ENCODE peak calls at places on chromosomes 1 and 21, in eight cellular contexts. W, J, C, T, P, R, A and B are unnamed samples.

GRCh38 chr1:51301152-51301843 is 29.1 kb downstream of the TTC39A start:
- DNase-seq in W (no peak), J (no peak), C (no peak), T (no peak), P (no peak), R (no peak), A (peak; percentile 64), B (no peak)

GRCh38 chr1:219745070-219745469 is 132.2 kb upstream of the ZC3H11B start:
- DNase-seq in W (no peak), J (no peak), C (no peak), T (no peak), P (no peak), R (no peak), A (no peak), B (peak; percentile 20)

GRCh38 chr21:46219591-46220239 is 8.9 kb downstream of the LSS start:
- DNase-seq in W (no peak), J (no peak), C (peak; percentile 31), T (no peak), P (peak; percentile 10), R (no peak), A (no peak), B (peak; percentile 12)

GRCh38 chr1:211196880-211197279 is 62.3 kb upstream of the RCOR3 start:
- DNase-seq in W (no peak), J (no peak), C (no peak), T (no peak), P (no peak), R (no peak), A (no peak), B (no peak)

GRCh38 chr1:76802094-76802493 is 65.2 kb upstream of the ST6GALNAC5 start:
- DNase-seq in W (no peak), J (no peak), C (no peak), T (no peak), P (no peak), R (no peak), A (no peak), B (no peak)

GRCh38 chr1:193156826-193157142 is 29.6 kb downstream of the B3GALT2 start:
- DNase-seq in W (no peak), J (no peak), C (no peak), T (no peak), P (no peak), R (no peak), A (no peak), B (no peak)

GRCh38 chr1:1988061-1988945 is 15.3 kb downstream of the CFAP74 start:
- DNase-seq in W (no peak), J (no peak), C (no peak), T (no peak), P (no peak), R (no peak), A (no peak), B (no peak)

GRCh38 chr1:183215076-183215720 is 29.1 kb downstream of the LAMC2 start:
- DNase-seq in W (no peak), J (no peak), C (no peak), T (no peak), P (no peak), R (no peak), A (no peak), B (no peak)

GRCh38 chr21:45524756-45525152 is 17.5 kb downstream of the SLC19A1 start:
- DNase-seq in W (no peak), J (no peak), C (peak; percentile 47), T (no peak), P (peak; percentile 10), R (no peak), A (peak; percentile 68), B (no peak)

DNA sequence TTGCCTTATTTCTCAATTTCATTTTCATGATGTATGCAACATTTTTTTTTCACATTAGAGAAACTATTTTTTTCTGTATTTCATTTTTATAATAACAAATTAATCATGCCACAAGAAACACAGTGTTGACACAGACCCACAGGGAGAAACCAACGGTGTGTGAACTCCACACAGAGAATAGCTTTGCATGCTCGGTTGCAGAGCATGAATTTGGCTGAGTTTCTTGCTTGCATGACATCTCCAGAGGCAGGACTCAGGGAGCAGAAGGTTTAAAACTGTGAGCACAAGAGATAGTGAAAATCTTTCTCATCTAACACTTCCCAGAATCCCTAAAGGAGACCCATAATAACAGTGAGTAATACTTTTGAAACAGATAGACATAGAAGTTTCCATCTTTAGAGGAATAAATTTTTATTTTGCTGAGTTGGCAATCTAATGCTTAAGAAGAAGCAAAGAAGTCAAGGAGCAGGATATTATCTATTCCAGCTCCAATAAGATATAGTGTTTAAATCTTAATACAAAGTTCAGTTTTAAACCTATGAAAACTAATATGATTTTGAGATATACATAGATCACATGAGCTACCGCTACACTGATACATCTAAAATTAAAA is 890.9 kb downstream of the MRPL39 start:
- DNase-seq in W (no peak), J (no peak), C (no peak), T (no peak), P (no peak), R (no peak), A (no peak), B (no peak)
- TF ChIP-seq POLR2A in W (no peak), J (no peak), C (no peak), T (no peak), P (no peak), R (no peak), A (no peak), B (no peak)

DNA sequence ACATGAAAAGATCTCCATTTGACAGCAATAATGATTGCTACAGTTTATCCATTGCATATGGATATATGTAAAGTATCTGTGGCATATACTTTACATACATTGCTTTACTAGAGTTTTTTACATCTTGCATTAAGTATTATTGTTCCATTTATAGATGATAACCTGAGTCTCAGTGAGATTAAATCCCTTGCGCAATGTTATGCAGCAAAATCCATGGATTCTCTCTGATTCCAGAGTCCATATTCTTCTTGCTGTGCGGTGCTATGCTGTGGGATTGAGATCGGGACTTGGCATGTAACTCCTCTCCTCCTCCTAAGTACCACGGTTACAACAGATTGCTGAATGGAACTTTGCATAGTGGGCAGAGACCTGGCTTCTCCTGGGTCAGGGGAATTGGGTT is 320.0 kb downstream of the LMO4 start:
- DNase-seq in W (no peak), J (no peak), C (no peak), T (no peak), P (no peak), R (no peak), A (no peak), B (no peak)
- TF ChIP-seq POLR2A in W (no peak), J (no peak), C (no peak), T (no peak), P (no peak), R (no peak), A (no peak), B (no peak)

GRCh38 chr1:220748091-220748934 is at the start of gene MTARC2:
- DNase-seq in W (peak; percentile 94), J (peak; percentile 49), C (peak; percentile 97), T (no peak), P (peak; percentile 60), R (peak; percentile 47), A (peak; percentile 95), B (peak; percentile 94)
- TF ChIP-seq POLR2A in W (peak; percentile 92), J (no peak), C (peak; percentile 98), T (no peak), P (peak; percentile 67), R (no peak), A (no peak), B (no peak)

GRCh38 chr1:54947540-54947939 is 32.9 kb upstream of the TMEM61 start:
- DNase-seq in W (no peak), J (no peak), C (no peak), T (no peak), P (no peak), R (no peak), A (no peak), B (no peak)

GRCh38 chr1:54942976-54943375 is 37.5 kb upstream of the TMEM61 start:
- DNase-seq in W (no peak), J (no peak), C (no peak), T (no peak), P (no peak), R (no peak), A (no peak), B (no peak)

GRCh38 chr1:54949971-54950360 is 30.5 kb upstream of the TMEM61 start:
- DNase-seq in W (no peak), J (peak; percentile 67), C (no peak), T (no peak), P (no peak), R (no peak), A (no peak), B (no peak)

GRCh38 chr1:54944610-54945392 is 35.6 kb upstream of the TMEM61 start:
- DNase-seq in W (peak; percentile 91), J (peak; percentile 85), C (peak; percentile 75), T (peak; percentile 58), P (peak; percentile 43), R (peak; percentile 78), A (no peak), B (peak; percentile 86)

DNA sequence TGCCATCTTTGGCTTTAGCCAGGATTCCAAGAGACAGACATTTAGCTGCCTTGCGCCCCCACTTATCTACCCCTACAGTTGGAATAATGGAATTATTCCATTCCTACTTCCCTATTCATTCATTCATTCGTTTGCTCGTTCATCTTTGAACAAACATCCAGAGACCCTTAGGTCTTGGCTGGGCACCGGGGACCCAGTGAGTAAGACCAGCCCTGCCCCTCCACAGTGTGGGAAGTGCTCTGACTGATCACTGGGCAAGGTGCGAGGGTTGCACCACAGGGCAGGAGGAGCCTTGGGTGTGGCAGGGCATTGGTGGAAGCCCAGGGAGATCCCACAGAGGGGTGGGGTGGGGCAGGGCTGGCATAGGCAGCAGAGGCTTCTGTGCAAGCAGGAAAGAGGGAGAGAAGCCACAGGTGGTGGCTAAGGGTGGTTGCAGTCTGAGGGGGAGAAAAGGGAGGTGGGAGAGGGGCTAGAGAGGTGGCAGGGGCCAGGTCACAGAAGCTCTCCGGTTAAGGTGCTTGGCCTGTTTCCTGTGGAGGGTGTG is 35.0 kb upstream of the TMEM61 start:
- DNase-seq in W (no peak), J (no peak), C (peak; percentile 60), T (no peak), P (no peak), R (no peak), A (peak; percentile 88), B (no peak)
- TF ChIP-seq POLR2A in W (no peak), J (no peak), C (no peak), T (no peak), P (no peak), R (no peak), A (no peak), B (no peak)

DNA sequence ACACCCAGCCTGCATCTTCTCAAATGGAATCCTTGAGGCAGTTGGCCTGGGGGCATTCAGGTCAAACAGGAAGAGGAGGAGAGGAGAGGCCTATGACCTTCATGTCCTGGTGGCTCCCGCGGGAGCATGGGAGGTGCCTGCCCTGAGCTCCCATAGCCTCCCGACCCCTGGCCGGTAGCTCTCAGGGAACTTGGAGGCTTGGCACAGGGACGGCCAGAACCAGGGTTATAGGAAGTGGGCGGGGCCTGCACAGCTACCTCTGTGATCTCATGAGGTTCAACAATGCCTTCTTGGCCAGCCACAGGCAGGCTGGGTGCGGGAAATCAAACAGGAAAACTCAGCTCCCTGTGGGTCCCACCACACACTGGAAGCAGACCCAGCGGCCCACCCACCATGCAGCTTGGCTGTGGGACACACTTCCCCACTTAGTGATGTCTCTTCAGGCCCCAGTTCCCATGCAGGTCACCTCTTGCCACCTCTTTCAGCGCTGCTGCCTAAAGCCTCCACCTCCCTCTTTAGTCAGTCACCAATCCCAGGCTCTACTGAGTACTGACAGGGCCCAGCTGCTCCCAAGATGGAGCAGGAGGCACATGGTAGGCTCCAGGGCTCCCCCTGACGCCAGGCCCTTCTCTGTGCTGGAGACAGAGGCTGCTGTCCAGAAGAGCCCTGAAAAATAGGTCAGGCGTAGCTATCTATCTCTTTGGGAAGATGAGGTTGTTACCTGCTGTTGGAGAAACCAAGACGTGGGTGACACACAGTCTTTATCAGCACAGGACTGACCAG is at the start of gene SLFNL1:
- DNase-seq in W (peak; percentile 70), J (peak; percentile 37), C (peak; percentile 59), T (no peak), P (no peak), R (no peak), A (no peak), B (peak; percentile 21)
- TF ChIP-seq POLR2A in W (no peak), J (no peak), C (no peak), T (no peak), P (no peak), R (no peak), A (no peak), B (no peak)

GRCh38 chr1:11804666-11805453 is 904 bp downstream of the MTHFR start:
- DNase-seq in W (peak; percentile 83), J (peak; percentile 56), C (no peak), T (no peak), P (peak; percentile 75), R (peak; percentile 89), A (no peak), B (peak; percentile 78)
- TF ChIP-seq POLR2A in W (no peak), J (no peak), C (no peak), T (no peak), P (no peak), R (no peak), A (no peak), B (no peak)